ENCODE peak calls at places on chromosomes 6 and 20, in seven cellular contexts. U is NT2/D1, V is HepG2, P is SK-N-SH, X is H1, B is HCT116, T is GM12878. E is an unnamed sample.

GRCh38 chr6:32133786-32134185 is 3.7 kb upstream of the FKBPL start:
- DNase-seq in U (no peak), V (no peak), P (no peak), X (no peak), B (no peak), T (no peak), E (no peak)

GRCh38 chr6:29590218-29590808 is 5.4 kb downstream of the OR2H2 start:
- DNase-seq in U (no peak), V (no peak), P (no peak), X (no peak), B (no peak), T (no peak), E (no peak)

GRCh38 chr6:119713903-119714302 is 364.3 kb upstream of the MAN1A1 start:
- DNase-seq in U (no peak), V (no peak), P (no peak), X (no peak), B (no peak), T (no peak), E (no peak)

GRCh38 chr6:46046558-46047169 is 31.0 kb upstream of the CLIC5 start:
- DNase-seq in U (no peak), V (no peak), P (no peak), X (no peak), B (no peak), T (no peak), E (no peak)

GRCh38 chr6:140203611-140204553 is 829.4 kb upstream of the CITED2 start:
- DNase-seq in U (no peak), V (no peak), P (no peak), X (no peak), B (no peak), T (no peak), E (no peak)

GRCh38 chr20:41330343-41330720 is 10.3 kb upstream of the LPIN3 start:
- DNase-seq in U (no peak), V (no peak), P (no peak), X (no peak), B (no peak), T (no peak), E (no peak)

GRCh38 chr6:139112561-139112960 is 22.3 kb upstream of the HECA start:
- DNase-seq in U (no peak), V (no peak), P (no peak), X (no peak), B (no peak), T (no peak), E (no peak)

GRCh38 chr6:105177521-105177920 is 2.3 kb downstream of the POPDC3 start:
- DNase-seq in U (no peak), V (no peak), P (no peak), X (no peak), B (no peak), T (no peak), E (no peak)

GRCh38 chr6:35507221-35507620 is 5.5 kb downstream of the TULP1 start:
- DNase-seq in U (no peak), V (no peak), P (no peak), X (no peak), B (no peak), T (no peak), E (no peak)

GRCh38 chr20:60835883-60836282 is 416.2 kb upstream of the CDH4 start:
- DNase-seq in U (no peak), V (no peak), P (no peak), X (no peak), B (no peak), T (no peak), E (no peak)

DNA sequence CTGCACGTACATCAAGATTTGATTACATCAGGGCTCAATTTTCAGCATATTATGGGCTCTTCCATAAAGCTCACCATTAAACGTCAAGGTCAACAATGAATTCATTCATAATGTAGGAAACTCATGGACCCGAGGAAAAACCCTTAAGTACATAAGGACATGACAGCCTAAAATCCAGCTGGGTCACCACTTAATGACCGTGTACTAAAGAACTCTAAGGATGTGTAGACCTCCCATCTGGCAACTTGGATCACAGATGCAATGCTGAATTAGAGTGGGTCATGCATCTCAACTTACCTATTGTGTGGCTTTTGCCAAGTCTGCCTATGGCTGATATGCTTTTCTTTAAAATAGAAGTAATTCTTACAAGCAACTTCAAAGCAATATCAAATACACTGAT is 26.7 kb upstream of the DEFB112 start:
- DNase-seq in U (no peak), V (no peak), P (no peak), X (no peak), B (no peak), T (no peak), E (no peak)
- TF ChIP-seq YY1 in U (no peak), V (no peak), P (no peak), X (no peak), B (no peak), T (no peak), E (no peak)

DNA sequence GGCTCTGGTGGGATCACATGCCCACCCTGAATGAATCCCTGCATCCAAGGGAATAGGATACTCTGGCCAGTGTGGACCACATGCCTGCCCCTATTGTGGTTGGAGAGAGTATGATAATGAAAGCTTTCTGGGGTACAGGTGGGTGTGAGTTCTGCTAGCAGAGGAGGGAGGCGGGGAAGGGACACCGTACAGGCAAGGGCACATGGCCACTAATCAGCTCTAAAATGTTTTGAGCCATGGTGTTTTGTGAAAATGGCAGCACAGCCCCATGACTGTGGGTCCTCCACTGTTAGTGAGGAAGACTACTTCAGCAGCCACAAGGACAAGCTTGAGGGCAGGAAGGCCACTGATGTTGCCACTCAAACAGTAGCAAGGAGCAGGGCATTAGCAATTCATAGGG is 11.9 kb upstream of the DHX35 start:
- DNase-seq in U (no peak), V (no peak), P (no peak), X (no peak), B (no peak), T (no peak), E (no peak)
- TF ChIP-seq YY1 in U (no peak), V (no peak), P (no peak), X (no peak), B (no peak), T (no peak), E (no peak)

GRCh38 chr20:10474606-10475184 is 39.6 kb downstream of the SLX4IP start:
- DNase-seq in U (no peak), V (no peak), P (no peak), X (no peak), B (no peak), T (no peak), E (no peak)

GRCh38 chr20:10475225-10475624 is 40.1 kb downstream of the SLX4IP start:
- DNase-seq in U (no peak), V (no peak), P (no peak), X (no peak), B (no peak), T (no peak), E (no peak)

GRCh38 chr20:10478205-10478604 is 43.1 kb downstream of the SLX4IP start:
- DNase-seq in U (no peak), V (no peak), P (no peak), X (no peak), B (no peak), T (peak; percentile 75), E (no peak)

GRCh38 chr20:10478930-10479329 is 43.8 kb downstream of the SLX4IP start:
- DNase-seq in U (no peak), V (no peak), P (no peak), X (no peak), B (no peak), T (no peak), E (no peak)

DNA sequence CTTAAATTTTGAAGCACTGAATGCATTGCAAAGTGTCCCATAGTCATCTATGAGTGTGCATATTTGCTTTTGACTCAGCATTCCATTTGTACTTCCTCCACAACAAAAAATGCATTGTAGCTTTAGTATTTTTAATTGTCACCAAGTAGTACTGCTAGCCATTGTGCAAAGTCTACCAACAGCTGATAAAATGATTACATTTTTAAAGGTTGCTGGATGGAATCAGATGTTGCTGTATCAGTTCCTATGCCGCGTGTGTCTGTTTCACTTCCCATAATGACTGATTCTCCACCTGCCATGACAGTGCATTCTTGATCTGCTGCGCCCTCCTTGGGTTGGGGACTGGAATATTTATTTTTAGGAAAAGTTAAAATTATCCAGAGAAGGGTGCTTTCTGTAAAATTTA is 41.2 kb downstream of the SLX4IP start:
- DNase-seq in U (no peak), V (no peak), P (no peak), X (no peak), B (no peak), T (peak; percentile 60), E (peak; percentile 49)
- TF ChIP-seq YY1 in U (no peak), V (no peak), P (no peak), X (no peak), B (no peak), T (peak; percentile 86), E (no peak)

DNA sequence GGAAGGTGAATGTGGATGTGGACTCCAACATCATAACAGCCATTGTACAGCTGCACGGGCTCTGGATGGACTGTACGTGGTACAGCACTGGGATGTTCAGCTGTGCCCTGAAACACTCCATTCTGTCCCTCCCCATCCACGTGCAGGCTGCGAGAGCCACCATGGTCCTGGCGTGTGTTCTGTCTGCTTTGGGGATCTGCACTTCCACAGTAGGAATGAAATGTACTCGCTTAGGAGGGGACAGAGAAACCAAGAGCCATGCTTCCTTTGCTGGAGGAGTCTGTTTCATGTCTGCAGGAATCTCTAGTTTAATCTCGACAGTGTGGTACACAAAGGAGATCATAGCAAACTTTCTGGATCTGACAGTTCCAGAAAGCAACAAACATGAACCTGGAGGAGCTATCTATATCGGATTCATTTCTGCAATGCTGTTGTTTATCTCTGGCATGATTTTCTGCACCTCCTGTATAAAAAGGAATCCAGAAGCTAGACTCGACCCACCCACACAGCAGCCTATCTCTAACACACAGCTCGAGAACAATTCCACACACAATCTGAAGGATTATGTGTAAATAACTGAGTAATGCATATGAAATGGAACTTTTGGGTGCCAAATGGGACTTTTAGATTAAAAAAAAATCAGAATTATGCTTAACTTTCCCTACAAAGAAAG is 12.1 kb downstream of the CLDN20 start:
- DNase-seq in U (no peak), V (no peak), P (peak; percentile 57), X (no peak), B (no peak), T (no peak), E (no peak)
- TF ChIP-seq YY1 in U (no peak), V (no peak), P (no peak), X (no peak), B (no peak), T (no peak), E (no peak)

GRCh38 chr6:36853325-36853724 is 14.1 kb upstream of the CPNE5 start:
- DNase-seq in U (no peak), V (no peak), P (no peak), X (no peak), B (no peak), T (no peak), E (no peak)
- TF ChIP-seq YY1 in U (no peak), V (no peak), P (no peak), X (no peak), B (no peak), T (no peak), E (no peak)

GRCh38 chr6:67030861-67031260 is 1323.8 kb upstream of the EYS start:
- DNase-seq in U (no peak), V (no peak), P (no peak), X (no peak), B (no peak), T (no peak), E (no peak)
- TF ChIP-seq YY1 in U (no peak), V (no peak), P (no peak), X (no peak), B (no peak), T (no peak), E (no peak)

E was measured in K562.